ENCODE peak calls at places on chromosomes 3 and 15, in seven cellular contexts. I is mucosa of descending colon, X is H9, Z is IMR-90, Y is kidney, N is fibroblast of lung, Q is thyroid gland. A is an unnamed sample.

GRCh38 chr15:82928711-82929110 is 23.8 kb downstream of the HOMER2 start:
- DNase-seq in Y (no peak), Q (no peak), I (no peak), X (no peak), N (peak; percentile 21), Z (no peak), A (no peak)

GRCh38 chr3:128196645-128197044 is 43.4 kb downstream of the EEFSEC start:
- DNase-seq in Z (no peak), Y (no peak), X (no peak), Q (no peak), I (no peak), N (no peak), A (no peak)

GRCh38 chr3:20352547-20353164 is 166.7 kb upstream of the SGO1 start:
- DNase-seq in Q (no peak), Z (no peak), X (no peak), N (peak; percentile 5), I (no peak), Y (no peak), A (no peak)

GRCh38 chr3:123365450-123366143 is 83.3 kb downstream of the ADCY5 start:
- DNase-seq in Y (no peak), X (peak; percentile 70), Q (no peak), Z (peak; percentile 21), I (no peak), N (no peak), A (no peak)

GRCh38 chr3:54549607-54550006 is 378.3 kb downstream of the LRTM1 start:
- DNase-seq in Z (no peak), I (no peak), N (no peak), Y (no peak), X (no peak), Q (no peak), A (no peak)

GRCh38 chr3:8001712-8002111 is 499.9 kb upstream of the LMCD1 start:
- DNase-seq in Q (no peak), N (peak; percentile 8), I (no peak), X (no peak), Y (no peak), Z (no peak), A (no peak)

GRCh38 chr15:51776952-51777574 is 25.7 kb downstream of the TMOD2 start:
- DNase-seq in Y (no peak), N (peak; percentile 59), I (no peak), X (peak; percentile 57), Z (peak; percentile 77), Q (peak; percentile 64), A (peak; percentile 55)

GRCh38 chr3:81643721-81644120 is 117.7 kb downstream of the GBE1 start:
- DNase-seq in X (no peak), Z (peak; percentile 45), Q (no peak), N (peak; percentile 32), Y (no peak), I (no peak), A (no peak)

GRCh38 chr3:129123314-129124060 is 1.9 kb upstream of the RAB43 start:
- DNase-seq in Q (no peak), Y (no peak), Z (peak; percentile 50), X (no peak), N (no peak), I (no peak), A (peak; percentile 14)

GRCh38 chr3:25689226-25689625 is 24.5 kb upstream of the TOP2B start:
- DNase-seq in Y (no peak), N (no peak), I (no peak), Q (no peak), X (no peak), Z (no peak), A (no peak)

GRCh38 chr15:95872366-95872771 is 458.1 kb upstream of the NR2F2 start:
- DNase-seq in I (no peak), Q (no peak), X (no peak), Y (no peak), Z (peak; percentile 82), N (peak; percentile 85), A (no peak)

GRCh38 chr3:63231556-63231955 is 46.6 kb upstream of the SYNPR start:
- DNase-seq in Y (no peak), Z (no peak), X (no peak), N (no peak), I (no peak), Q (no peak), A (no peak)

GRCh38 chr3:195556390-195556789 is 13.3 kb upstream of the PPP1R2 start:
- DNase-seq in Z (no peak), Y (no peak), I (no peak), X (peak; percentile 60), Q (peak; percentile 13), N (no peak), A (no peak)

GRCh38 chr3:48047841-48048456 is 31.7 kb upstream of the MAP4 start:
- DNase-seq in Z (peak; percentile 72), X (no peak), Q (no peak), N (peak; percentile 73), Y (no peak), I (no peak), A (no peak)

GRCh38 chr3:158272071-158272470 is 162.2 kb downstream of the RSRC1 start:
- DNase-seq in Q (no peak), N (no peak), I (no peak), Z (no peak), Y (no peak), X (no peak), A (no peak)

GRCh38 chr3:39420537-39420936 is 14.0 kb downstream of the RPSA start:
- DNase-seq in X (no peak), I (no peak), Q (no peak), Z (no peak), Y (no peak), N (no peak), A (no peak)

GRCh38 chr15:32802296-32802936 is 84.6 kb downstream of the GREM1 start:
- DNase-seq in Q (no peak), N (peak; percentile 99), I (no peak), Y (no peak), Z (peak; percentile 97), X (no peak), A (no peak)

GRCh38 chr3:94694001-94694400 is 631.1 kb downstream of the NSUN3 start:
- DNase-seq in N (no peak), Z (no peak), X (no peak), I (no peak), Y (no peak), Q (no peak), A (no peak)

GRCh38 chr3:115217678-115218451 is 70.8 kb upstream of the ZBTB20 start:
- DNase-seq in Z (peak; percentile 71), Q (no peak), I (no peak), X (no peak), N (peak; percentile 83), Y (no peak), A (no peak)

GRCh38 chr3:71400986-71401451 is 182.5 kb downstream of the FOXP1 start:
- DNase-seq in Q (no peak), Y (no peak), N (no peak), I (no peak), Z (no peak), X (no peak), A (no peak)

GRCh38 chr3:80770106-80771079 is 991.1 kb downstream of the GBE1 start:
- DNase-seq in N (peak; percentile 2), Y (no peak), Z (no peak), X (no peak), Q (peak; percentile 1), I (no peak), A (no peak)

GRCh38 chr15:99633655-99634054 is 67.9 kb downstream of the MEF2A start:
- DNase-seq in Y (no peak), N (no peak), Q (no peak), X (no peak), I (no peak), Z (no peak), A (no peak)

GRCh38 chr15:99631256-99631655 is 65.5 kb downstream of the MEF2A start:
- DNase-seq in Y (no peak), N (no peak), Z (no peak), Q (no peak), X (no peak), I (no peak), A (no peak)

GRCh38 chr15:99632521-99632920 is 66.7 kb downstream of the MEF2A start:
- DNase-seq in Z (peak; percentile 61), N (no peak), Q (no peak), Y (no peak), I (no peak), X (no peak), A (no peak)

GRCh38 chr15:99630607-99631131 is 64.9 kb downstream of the MEF2A start:
- DNase-seq in Z (no peak), I (no peak), Q (no peak), X (no peak), N (no peak), Y (no peak), A (no peak)

DNA sequence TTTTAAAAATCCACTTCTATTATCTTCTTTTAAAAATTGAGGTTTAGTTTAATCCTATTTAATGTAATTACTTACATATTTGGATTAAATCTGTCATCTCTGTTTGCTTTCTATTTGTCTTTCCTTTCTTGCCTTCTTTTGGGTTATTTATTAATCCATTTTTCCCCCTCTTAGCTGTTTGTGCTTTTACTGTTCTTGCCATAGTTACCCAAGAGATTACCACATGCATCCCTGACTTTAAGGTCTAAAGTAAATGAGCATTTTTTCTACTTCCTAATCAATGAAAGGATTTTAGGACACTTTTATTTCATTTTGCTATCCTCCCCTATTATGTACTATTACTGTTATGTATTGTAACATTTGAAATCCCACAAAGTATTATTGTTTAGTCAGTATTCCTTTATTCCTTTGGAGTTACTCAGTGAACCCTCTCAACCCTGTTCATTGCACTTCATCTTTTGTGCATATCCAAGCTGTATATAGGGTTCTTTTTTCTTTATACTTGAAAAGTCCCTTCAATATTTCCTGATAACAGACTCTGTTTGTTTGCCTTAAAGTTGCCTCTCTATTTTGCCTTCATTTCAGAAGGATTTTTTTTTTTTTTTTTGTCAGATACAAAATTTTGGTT is 62.7 kb downstream of the MEF2A start:
- DNase-seq in I (no peak), N (no peak), Q (no peak), Z (no peak), Y (no peak), X (no peak), A (no peak)
- H3K9me3 ChIP-seq in I (no peaks in the 10 kb centered on the region), N (no peaks in the 10 kb centered on the region), Q (no peaks in the 10 kb centered on the region), Z (no peaks in the 10 kb centered on the region), Y (no peaks in the 10 kb centered on the region), X (no peaks in the 10 kb centered on the region), A (no peaks in the 10 kb centered on the region)

DNA sequence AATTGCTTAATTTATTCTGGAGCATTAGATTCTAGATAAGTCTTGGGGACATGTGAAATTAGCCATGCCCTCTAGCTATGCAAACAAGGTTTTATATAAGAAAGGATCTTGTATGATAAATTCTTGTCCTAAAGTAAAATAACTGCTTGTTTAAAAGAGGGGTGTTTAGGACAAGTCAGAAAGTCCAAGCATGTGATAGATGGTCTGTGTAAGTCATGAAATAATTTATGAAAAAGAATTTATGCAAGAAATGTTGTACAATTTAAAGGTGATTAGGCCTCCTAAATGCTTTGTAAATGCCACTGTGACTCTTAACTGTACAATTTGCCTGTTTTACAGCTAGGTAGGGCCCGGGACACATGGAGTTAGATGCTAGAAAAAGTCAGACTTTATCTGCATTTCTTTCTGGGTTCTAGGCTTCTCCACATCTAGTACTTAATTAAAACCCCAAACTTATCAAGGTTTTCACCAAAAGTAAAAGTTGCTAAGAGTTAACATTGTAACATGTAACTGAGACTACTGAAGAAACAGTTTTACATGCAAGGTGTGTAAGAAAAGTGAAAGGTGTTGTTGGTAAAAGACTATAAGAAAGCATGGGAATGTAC is 13.2 kb downstream of the LINS1 start:
- DNase-seq in X (no peak), Z (peak; percentile 11), Q (no peak), Y (no peak), N (peak; percentile 17), I (no peak), A (no peak)
- H3K9me3 ChIP-seq in X (peaks cover 20% of the 10 kb centered on the region), Z (peaks cover 6% of the 10 kb centered on the region), Q (no peaks in the 10 kb centered on the region), Y (no peaks in the 10 kb centered on the region), N (no peaks in the 10 kb centered on the region), I (peaks cover 25% of the 10 kb centered on the region), A (no peaks in the 10 kb centered on the region)

GRCh38 chr3:163664466-163664865 is 1413.8 kb downstream of the SI start:
- DNase-seq in I (no peak), Q (no peak), N (no peak), Z (no peak), Y (no peak), X (no peak), A (no peak)
- H3K9me3 ChIP-seq in I (no peaks in the 10 kb centered on the region), Q (no peaks in the 10 kb centered on the region), N (no peaks in the 10 kb centered on the region), Z (peaks cover 6% of the 10 kb centered on the region), Y (no peaks in the 10 kb centered on the region), X (no peaks in the 10 kb centered on the region), A (no peaks in the 10 kb centered on the region)

GRCh38 chr3:963255-963654 is 129.6 kb upstream of the CNTN6 start:
- DNase-seq in Z (no peak), Q (no peak), Y (no peak), N (no peak), X (no peak), I (no peak), A (no peak)
- H3K9me3 ChIP-seq in Z (peaks cover 9% of the 10 kb centered on the region), Q (no peaks in the 10 kb centered on the region), Y (no peaks in the 10 kb centered on the region), N (no peaks in the 10 kb centered on the region), X (no peaks in the 10 kb centered on the region), I (no peaks in the 10 kb centered on the region), A (no peaks in the 10 kb centered on the region)

A was measured in T-helper 17 cell.